ENCODE peak calls at places on chromosomes 3 and 15, in eight cellular contexts. G, M, P, E, H, I, A and C are unnamed samples.
A peak's percentile ranks its signal among the peaks of the same experiment; 100 is the strongest.

GRCh38 chr3:16011376-16011775 is 163.1 kb upstream of the GALNT15 start:
- DNase-seq in I (no peak), H (no peak), E (no peak), M (no peak), P (no peak), G (no peak), A (no peak), C (no peak)

GRCh38 chr15:55796321-55796965 is 53.5 kb upstream of the PRTG start:
- DNase-seq in H (no peak), G (no peak), A (no peak), E (no peak), I (peak; percentile 19), P (no peak), M (no peak), C (no peak)

GRCh38 chr3:65573548-65574116 is 465.1 kb downstream of the MAGI1 start:
- DNase-seq in H (no peak), M (no peak), I (no peak), G (no peak), P (no peak), A (no peak), E (no peak), C (no peak)

GRCh38 chr15:52008326-52008697 is 10.7 kb upstream of the MAPK6 start:
- DNase-seq in E (no peak), I (no peak), G (no peak), P (no peak), M (no peak), A (no peak), H (no peak), C (no peak)

GRCh38 chr3:134971359-134971758 is 176.3 kb downstream of the EPHB1 start:
- DNase-seq in P (no peak), I (no peak), G (no peak), H (no peak), A (no peak), M (peak; percentile 12), E (no peak), C (no peak)

GRCh38 chr3:51720292-51721061 is 13.6 kb downstream of the GRM2 start:
- DNase-seq in M (no peak), G (no peak), P (no peak), E (no peak), H (no peak), I (no peak), A (no peak), C (no peak)

GRCh38 chr15:31437686-31438085 is 111.1 kb downstream of the KLF13 start:
- DNase-seq in E (peak; percentile 88), G (no peak), I (no peak), A (no peak), H (no peak), P (no peak), M (peak; percentile 68), C (no peak)

GRCh38 chr15:74399511-74400312 is 32.3 kb upstream of the CYP11A1 start:
- DNase-seq in G (no peak), A (no peak), H (no peak), M (peak; percentile 92), E (peak; percentile 89), I (no peak), P (no peak), C (no peak)

GRCh38 chr3:29280675-29281264 is at the start of gene RBMS3:
- DNase-seq in I (peak; percentile 61), H (peak; percentile 94), E (peak; percentile 34), P (no peak), M (no peak), G (peak; percentile 38), A (peak; percentile 36), C (peak; percentile 88)

GRCh38 chr3:49007771-49008528 is 759 bp downstream of the WDR6 start:
- DNase-seq in H (peak; percentile 82), P (peak; percentile 71), M (peak; percentile 95), I (peak; percentile 80), E (peak; percentile 89), G (peak; percentile 67), A (peak; percentile 56), C (peak; percentile 70)

GRCh38 chr15:36432162-36432561 is 147.3 kb upstream of the CDIN1 start:
- DNase-seq in E (no peak), M (no peak), A (no peak), G (no peak), P (no peak), H (no peak), I (no peak), C (no peak)

GRCh38 chr3:33664195-33664594 is 53.9 kb downstream of the CLASP2 start:
- DNase-seq in G (no peak), E (no peak), A (no peak), P (no peak), H (peak; percentile 48), I (no peak), M (no peak), C (no peak)

GRCh38 chr3:60017631-60018030 is 967.8 kb upstream of the CFAP20DC start:
- DNase-seq in E (peak; percentile 80), P (no peak), G (no peak), M (peak; percentile 55), A (no peak), H (no peak), I (no peak), C (peak; percentile 20)

GRCh38 chr3:156256256-156256655 is 135.9 kb downstream of the KCNAB1 start:
- DNase-seq in E (no peak), G (no peak), A (no peak), H (no peak), P (no peak), I (no peak), M (no peak), C (no peak)

GRCh38 chr3:197883541-197883940 is 66.4 kb upstream of the RPL35A start:
- DNase-seq in M (no peak), P (no peak), E (no peak), A (no peak), G (no peak), H (no peak), I (no peak), C (no peak)

GRCh38 chr3:136949708-136950107 is 8.1 kb upstream of the IL20RB start:
- DNase-seq in H (no peak), I (no peak), A (no peak), G (no peak), P (no peak), E (no peak), M (no peak), C (no peak)

GRCh38 chr3:181880339-181880738 is 168.6 kb downstream of the SOX2 start:
- DNase-seq in M (no peak), A (no peak), H (no peak), P (no peak), G (no peak), E (no peak), I (no peak), C (no peak)

GRCh38 chr3:126315083-126315658 is 42.0 kb downstream of the KLF15 start:
- DNase-seq in G (no peak), M (no peak), H (no peak), P (no peak), I (no peak), E (no peak), A (peak; percentile 10), C (no peak)

GRCh38 chr3:78165876-78166275 is 1126.0 kb downstream of the ROBO2 start:
- DNase-seq in A (no peak), E (no peak), G (no peak), H (no peak), M (no peak), P (no peak), I (no peak), C (no peak)

GRCh38 chr3:30266536-30266935 is 339.9 kb upstream of the TGFBR2 start:
- DNase-seq in G (no peak), I (no peak), E (no peak), M (no peak), H (no peak), A (no peak), P (no peak), C (no peak)

GRCh38 chr3:125207507-125207906 is 5.0 kb downstream of the SLC12A8 start:
- DNase-seq in I (no peak), G (no peak), A (no peak), M (peak; percentile 11), P (no peak), E (no peak), H (no peak), C (no peak)

GRCh38 chr3:99526927-99527326 is 111.5 kb upstream of the COL8A1 start:
- DNase-seq in H (no peak), E (no peak), P (no peak), M (no peak), G (no peak), I (no peak), A (no peak), C (no peak)

GRCh38 chr15:39133201-39133600 is 447.7 kb upstream of the THBS1 start:
- DNase-seq in A (no peak), E (no peak), I (peak; percentile 54), G (no peak), P (no peak), H (peak; percentile 79), M (no peak), C (no peak)

GRCh38 chr15:75727031-75727531 is 14.4 kb upstream of the CSPG4 start:
- DNase-seq in M (no peak), G (no peak), P (no peak), A (no peak), H (no peak), E (no peak), I (no peak), C (no peak)

GRCh38 chr3:195259146-195259563 is 11.8 kb downstream of the XXYLT1 start:
- DNase-seq in P (no peak), I (peak; percentile 8), E (peak; percentile 41), M (no peak), A (no peak), G (no peak), H (no peak), C (peak; percentile 18)

GRCh38 chr3:169811606-169812123 is 1.0 kb upstream of the LRRIQ4 start:
- DNase-seq in G (no peak), A (no peak), M (peak; percentile 45), E (peak; percentile 54), H (no peak), I (no peak), P (no peak), C (peak; percentile 45)

GRCh38 chr15:70062321-70062956 is 35.3 kb downstream of the TLE3 start:
- DNase-seq in G (peak; percentile 9), M (no peak), A (peak; percentile 63), P (no peak), I (no peak), E (no peak), H (peak; percentile 76), C (peak; percentile 80)

GRCh38 chr15:58535337-58535736 is 103.5 kb downstream of the LIPC start:
- DNase-seq in P (no peak), A (no peak), G (no peak), M (no peak), E (no peak), H (no peak), I (no peak), C (no peak)

GRCh38 chr3:124800511-124801374 is 70.5 kb downstream of the UMPS start:
- DNase-seq in H (no peak), E (no peak), A (no peak), M (no peak), P (no peak), G (no peak), I (no peak), C (peak; percentile 59)

GRCh38 chr15:101188517-101189340 is 63.1 kb downstream of the CHSY1 start:
- DNase-seq in P (no peak), A (no peak), M (no peak), E (no peak), G (no peak), H (no peak), I (no peak), C (no peak)

GRCh38 chr15:87419341-87419740 is 837.2 kb downstream of the NTRK3 start:
- DNase-seq in M (no peak), H (no peak), G (no peak), A (no peak), I (no peak), E (no peak), P (no peak), C (no peak)